ENCODE peak calls at places on chromosomes 2 and 18, in ten cellular contexts. M is upper lobe of right lung, X is upper lobe of left lung, C is transverse colon, R is mesendoderm, A is heart left ventricle, Y is OCI-LY7, H is colonic mucosa, L is astrocyte, K is thoracic aorta. U is an unnamed sample.

GRCh38 chr2:208092093-208092832 is 32.1 kb downstream of the CRYGD start:
- DNase-seq in M (no peak), X (no peak), C (no peak), R (no peak), A (no peak), Y (no peak), H (no peak), L (peak; percentile 14), K (no peak), U (no peak)

GRCh38 chr2:5766051-5766450 is 73.9 kb downstream of the SOX11 start:
- DNase-seq in M (no peak), X (no peak), C (no peak), R (no peak), A (no peak), Y (no peak), H (no peak), L (peak; percentile 98), K (no peak), U (peak; percentile 38)

GRCh38 chr2:151770995-151771394 is 36.7 kb upstream of the NEB start:
- DNase-seq in M (no peak), X (no peak), C (no peak), R (no peak), A (no peak), Y (no peak), H (no peak), L (no peak), K (no peak), U (no peak)

GRCh38 chr2:239292531-239292930 is 108.3 kb downstream of the HDAC4 start:
- DNase-seq in M (no peak), X (no peak), C (peak; percentile 3), R (no peak), A (no peak), Y (no peak), H (no peak), L (no peak), K (no peak), U (no peak)

GRCh38 chr18:12008181-12008767 is 27.0 kb downstream of the IMPA2 start:
- DNase-seq in M (no peak), X (no peak), C (peak; percentile 72), R (no peak), A (no peak), Y (no peak), H (peak; percentile 77), L (no peak), K (no peak), U (no peak)

GRCh38 chr2:11368059-11368572 is 23.7 kb upstream of the ROCK2 start:
- DNase-seq in M (no peak), X (no peak), C (no peak), R (no peak), A (peak; percentile 52), Y (no peak), H (no peak), L (no peak), K (no peak), U (no peak)

GRCh38 chr2:10538224-10538894 is 90.2 kb upstream of the ODC1 start:
- DNase-seq in M (no peak), X (no peak), C (no peak), R (no peak), A (no peak), Y (no peak), H (no peak), L (peak; percentile 85), K (no peak), U (no peak)

GRCh38 chr2:12717191-12717987 is 653 bp downstream of the TRIB2 start:
- DNase-seq in M (peak; percentile 84), X (peak; percentile 62), C (peak; percentile 54), R (peak; percentile 86), A (peak; percentile 69), Y (peak; percentile 70), H (peak; percentile 45), L (peak; percentile 46), K (no peak), U (no peak)

GRCh38 chr2:127097471-127097765 is 9.5 kb downstream of the BIN1 start:
- DNase-seq in M (peak; percentile 46), X (no peak), C (no peak), R (no peak), A (no peak), Y (no peak), H (no peak), L (no peak), K (no peak), U (no peak)

GRCh38 chr2:62459106-62459505 is 46.9 kb downstream of the TMEM17 start:
- DNase-seq in M (no peak), X (no peak), C (no peak), R (no peak), A (no peak), Y (no peak), H (no peak), L (no peak), K (no peak), U (no peak)

GRCh38 chr2:204051999-204052558 is 115.5 kb downstream of the ICOS start:
- DNase-seq in M (no peak), X (no peak), C (no peak), R (no peak), A (no peak), Y (no peak), H (no peak), L (no peak), K (no peak), U (no peak)

GRCh38 chr2:54541995-54542394 is 85.9 kb downstream of the SPTBN1 start:
- DNase-seq in M (no peak), X (no peak), C (no peak), R (no peak), A (no peak), Y (no peak), H (no peak), L (no peak), K (no peak), U (no peak)

GRCh38 chr2:220961461-220961860 is 610.6 kb downstream of the EPHA4 start:
- DNase-seq in M (no peak), X (no peak), C (no peak), R (no peak), A (no peak), Y (no peak), H (no peak), L (no peak), K (no peak), U (no peak)

GRCh38 chr2:66489433-66489832 is 54.5 kb downstream of the MEIS1 start:
- DNase-seq in M (no peak), X (no peak), C (no peak), R (no peak), A (no peak), Y (no peak), H (no peak), L (no peak), K (no peak), U (no peak)

GRCh38 chr2:204495381-204495780 is 49.9 kb upstream of the PARD3B start:
- DNase-seq in M (no peak), X (no peak), C (no peak), R (no peak), A (no peak), Y (no peak), H (no peak), L (no peak), K (no peak), U (no peak)

GRCh38 chr2:8602809-8603208 is 79.0 kb upstream of the ID2 start:
- DNase-seq in M (no peak), X (no peak), C (no peak), R (no peak), A (no peak), Y (no peak), H (no peak), L (no peak), K (no peak), U (no peak)

GRCh38 chr2:9336209-9336533 is 87.2 kb downstream of the ITGB1BP1 start:
- DNase-seq in M (no peak), X (no peak), C (no peak), R (no peak), A (no peak), Y (peak; percentile 54), H (no peak), L (peak; percentile 40), K (no peak), U (no peak)

GRCh38 chr2:287471-287885 is 413 bp downstream of the ALKAL2 start:
- DNase-seq in M (peak; percentile 80), X (no peak), C (peak; percentile 27), R (peak; percentile 72), A (peak; percentile 28), Y (no peak), H (no peak), L (peak; percentile 34), K (no peak), U (no peak)
- H3K27ac ChIP-seq in M (peak overlapping the region; percentile 74), X (peak overlapping the region; percentile 73), C (peak overlapping the region; percentile 49), R (no peak overlapping the region), A (no peak overlapping the region), Y (no peak overlapping the region), H (no peak overlapping the region), L (no peak overlapping the region), K (peak overlapping the region; percentile 74), U (no peak overlapping the region)

DNA sequence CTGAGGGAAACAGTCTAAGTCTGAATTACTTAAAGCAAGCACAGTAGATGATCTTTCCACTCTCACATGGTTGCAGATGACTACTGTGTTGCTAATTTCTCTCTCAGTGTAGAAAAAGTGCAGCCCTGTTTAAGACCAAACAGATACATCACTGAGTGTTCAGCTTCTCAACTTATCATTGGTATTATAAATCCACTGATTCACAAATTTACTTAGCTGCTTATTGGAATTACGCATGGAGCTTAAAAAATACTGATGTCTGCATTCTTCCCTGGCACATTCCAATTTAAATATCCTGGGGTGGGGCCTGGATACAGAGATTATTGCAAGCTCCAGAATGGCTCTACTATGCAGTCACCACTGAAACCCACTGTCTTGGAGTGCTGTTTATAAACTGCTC is 411.2 kb downstream of the RND3 start:
- DNase-seq in M (no peak), X (no peak), C (no peak), R (no peak), A (no peak), Y (no peak), H (no peak), L (peak; percentile 80), K (no peak), U (no peak)
- H3K27ac ChIP-seq in M (no peak overlapping the region), X (no peak overlapping the region), C (no peak overlapping the region), R (no peak overlapping the region), A (no peak overlapping the region), Y (no peak overlapping the region), H (no peak overlapping the region), L (peak overlapping the region; percentile 86), K (no peak overlapping the region), U (peak overlapping the region; percentile 11)

DNA sequence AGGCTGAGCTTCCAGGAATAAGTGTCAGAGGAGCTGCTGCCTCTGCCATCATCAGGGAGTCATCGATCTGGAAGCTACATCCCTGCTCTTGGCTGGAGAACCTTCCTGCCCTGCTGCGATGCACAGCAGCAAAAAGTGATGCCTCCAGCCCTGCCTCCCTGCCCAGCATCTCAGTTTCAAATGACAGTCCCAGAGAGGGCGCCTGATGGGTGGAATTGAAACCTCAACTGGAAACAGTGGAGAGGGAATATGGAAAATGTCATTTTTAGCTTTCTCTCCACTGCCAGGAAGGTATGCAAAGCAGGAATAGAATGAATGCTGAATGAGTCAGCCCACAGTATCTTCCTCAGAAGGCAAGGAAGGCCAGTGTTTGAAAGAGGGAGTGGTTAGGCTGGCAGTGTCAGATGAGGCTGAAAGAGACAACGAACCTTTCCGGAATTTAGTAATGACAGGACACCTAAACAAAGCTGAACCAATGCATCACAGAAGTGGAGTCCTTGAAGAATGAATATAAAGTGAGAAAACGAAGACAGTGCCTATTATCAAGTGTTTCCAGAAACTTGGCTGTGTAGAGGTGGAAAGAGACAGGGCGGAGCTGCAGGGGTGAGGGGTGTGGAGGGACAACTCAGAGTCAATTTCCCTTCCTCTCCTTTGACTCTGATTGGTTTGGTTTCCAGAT is 153.9 kb upstream of the NDUFV2 start:
- DNase-seq in M (no peak), X (no peak), C (no peak), R (peak; percentile 86), A (no peak), Y (peak; percentile 36), H (no peak), L (peak; percentile 96), K (no peak), U (peak; percentile 80)
- H3K27ac ChIP-seq in M (no peak overlapping the region), X (no peak overlapping the region), C (peak overlapping the region; percentile 63), R (no peak overlapping the region), A (peak overlapping the region; percentile 69), Y (peak overlapping the region; percentile 91), H (no peak overlapping the region), L (peak overlapping the region; percentile 77), K (no peak overlapping the region), U (peak overlapping the region; percentile 97)

GRCh38 chr2:119638246-119638645 is 40.8 kb upstream of the TMEM177 start:
- DNase-seq in M (no peak), X (no peak), C (no peak), R (no peak), A (no peak), Y (no peak), H (no peak), L (no peak), K (no peak), U (no peak)
- H3K27ac ChIP-seq in M (no peak overlapping the region), X (no peak overlapping the region), C (no peak overlapping the region), R (no peak overlapping the region), A (no peak overlapping the region), Y (no peak overlapping the region), H (no peak overlapping the region), L (no peak overlapping the region), K (no peak overlapping the region), U (no peak overlapping the region)

U was measured in AG04450.